ENCODE peak calls at places on chromosome 14, in six cellular contexts. E is GM06990; W is CD8-positive, alpha-beta T cell; Z is skeletal muscle cell; O is mucosa of descending colon; M is HFF-Myc. D is an unnamed sample.

GRCh38 chr14:104717137-104717536 is 6.9 kb upstream of the ADSS1 start:
- DNase-seq in E (no peak), W (no peak), Z (no peak), O (no peak), M (no peak), D (no peak)

GRCh38 chr14:68506021-68506644 is 286.7 kb downstream of the ZFP36L1 start:
- DNase-seq in E (no peak), W (no peak), Z (no peak), O (no peak), M (no peak), D (no peak)

GRCh38 chr14:28765907-28766504 is 581 bp upstream of the FOXG1 start:
- DNase-seq in E (peak), W (no peak), Z (no peak), O (no peak), M (no peak), D (no peak)

GRCh38 chr14:68249534-68250517 is 430.2 kb downstream of the RAD51B start:
- DNase-seq in E (no peak), W (no peak), Z (no peak), O (no peak), M (no peak), D (no peak)

GRCh38 chr14:61438860-61439765 is 117.7 kb downstream of the PRKCH start:
- DNase-seq in E (peak), W (peak), Z (no peak), O (peak), M (no peak), D (peak)

GRCh38 chr14:68693926-68694325 is 98.9 kb downstream of the ZFP36L1 start:
- DNase-seq in E (no peak), W (no peak), Z (no peak), O (no peak), M (no peak), D (no peak)

GRCh38 chr14:61730756-61731373 is 31.4 kb upstream of the SNAPC1 start:
- DNase-seq in E (no peak), W (no peak), Z (no peak), O (peak), M (no peak), D (no peak)

GRCh38 chr14:64702493-64703392 is 1.5 kb upstream of the PLEKHG3 start:
- DNase-seq in E (no peak), W (no peak), Z (no peak), O (peak), M (no peak), D (no peak)

GRCh38 chr14:24943024-24943423 is 106.9 kb downstream of the STXBP6 start:
- DNase-seq in E (no peak), W (no peak), Z (no peak), O (no peak), M (peak), D (no peak)

GRCh38 chr14:34554540-34555250 is 15.2 kb upstream of the EAPP start:
- DNase-seq in E (peak), W (peak), Z (peak), O (peak), M (no peak), D (no peak)

GRCh38 chr14:73732006-73732405 is 17.8 kb upstream of the PNMA1 start:
- DNase-seq in E (no peak), W (no peak), Z (no peak), O (no peak), M (no peak), D (no peak)

GRCh38 chr14:23513005-23513412 is 38.6 kb downstream of the ZFHX2 start:
- DNase-seq in E (no peak), W (no peak), Z (no peak), O (no peak), M (no peak), D (no peak)

GRCh38 chr14:71586131-71586893 is 345.9 kb upstream of the RGS6 start:
- DNase-seq in E (no peak), W (no peak), Z (peak), O (no peak), M (no peak), D (no peak)

GRCh38 chr14:95527392-95528002 is 7.4 kb upstream of the GLRX5 start:
- DNase-seq in E (no peak), W (peak), Z (no peak), O (peak), M (no peak), D (no peak)

GRCh38 chr14:75359098-75359497 is 68.7 kb upstream of the JDP2 start:
- DNase-seq in E (no peak), W (no peak), Z (no peak), O (no peak), M (no peak), D (no peak)

GRCh38 chr14:24481622-24482324 is 26.3 kb downstream of the CMA1 start:
- DNase-seq in E (peak), W (no peak), Z (no peak), O (peak), M (no peak), D (peak)

GRCh38 chr14:31420013-31420318 is 384 bp downstream of the HEATR5A start:
- DNase-seq in E (peak), W (no peak), Z (no peak), O (peak), M (no peak), D (peak)

GRCh38 chr14:88791629-88792571 is 853 bp downstream of the EML5 start:
- DNase-seq in E (no peak), W (no peak), Z (no peak), O (peak), M (no peak), D (no peak)

GRCh38 chr14:75604979-75605825 is 26.8 kb downstream of the FLVCR2 start:
- DNase-seq in E (no peak), W (no peak), Z (peak), O (no peak), M (no peak), D (no peak)

GRCh38 chr14:95059126-95059525 is 98.2 kb downstream of the DICER1 start:
- DNase-seq in E (no peak), W (no peak), Z (no peak), O (no peak), M (no peak), D (no peak)

GRCh38 chr14:76426161-76426696 is 50.3 kb downstream of the ESRRB start:
- DNase-seq in E (no peak), W (no peak), Z (no peak), O (no peak), M (no peak), D (no peak)

GRCh38 chr14:64060648-64061096 is 207.9 kb downstream of the SYNE2 start:
- DNase-seq in E (peak), W (no peak), Z (no peak), O (peak), M (peak), D (no peak)

GRCh38 chr14:69636051-69636639 is 24.7 kb downstream of the SUSD6 start:
- DNase-seq in E (no peak), W (no peak), Z (no peak), O (no peak), M (no peak), D (no peak)

GRCh38 chr14:38930022-38930421 is 173.0 kb downstream of the SEC23A start:
- DNase-seq in E (no peak), W (no peak), Z (no peak), O (no peak), M (no peak), D (no peak)

GRCh38 chr14:76125506-76125905 is 26.2 kb upstream of the GPATCH2L start:
- DNase-seq in E (no peak), W (no peak), Z (no peak), O (no peak), M (no peak), D (no peak)

GRCh38 chr14:105470812-105471771 is 3.5 kb upstream of the CRIP2 start:
- DNase-seq in E (no peak), W (no peak), Z (no peak), O (no peak), M (no peak), D (no peak)

GRCh38 chr14:23569443-23570151 is 2.0 kb upstream of the AP1G2 start:
- DNase-seq in E (no peak), W (no peak), Z (no peak), O (no peak), M (no peak), D (no peak)

GRCh38 chr14:25622752-25623151 is 572.8 kb upstream of the STXBP6 start:
- DNase-seq in E (no peak), W (no peak), Z (no peak), O (peak), M (no peak), D (peak)

GRCh38 chr14:45252356-45253069 is 489 bp downstream of the MIS18BP1 start:
- DNase-seq in E (peak), W (no peak), Z (no peak), O (peak), M (no peak), D (no peak)

GRCh38 chr14:55309154-55309553 is 37.9 kb downstream of the FBXO34 start:
- DNase-seq in E (no peak), W (no peak), Z (no peak), O (no peak), M (no peak), D (no peak)

GRCh38 chr14:22824711-22825359 is 4.9 kb upstream of the MRPL52 start:
- DNase-seq in E (no peak), W (no peak), Z (peak), O (no peak), M (peak), D (no peak)

GRCh38 chr14:55881577-55882241 is 236.5 kb upstream of the PELI2 start:
- DNase-seq in E (no peak), W (no peak), Z (no peak), O (no peak), M (peak), D (no peak)

GRCh38 chr14:99122521-99123125 is 149.4 kb downstream of the BCL11B start:
- DNase-seq in E (no peak), W (no peak), Z (no peak), O (no peak), M (no peak), D (no peak)

GRCh38 chr14:56660677-56661389 is 81.2 kb downstream of the TMEM260 start:
- DNase-seq in E (no peak), W (no peak), Z (no peak), O (no peak), M (no peak), D (peak)

GRCh38 chr14:78747809-78748208 is 577.6 kb downstream of the NRXN3 start:
- DNase-seq in E (no peak), W (no peak), Z (no peak), O (no peak), M (no peak), D (no peak)

GRCh38 chr14:72961579-72962335 is 35.5 kb downstream of the DCAF4 start:
- DNase-seq in E (no peak), W (no peak), Z (no peak), O (no peak), M (no peak), D (no peak)

GRCh38 chr14:70254476-70254961 is 65.8 kb upstream of the SLC8A3 start:
- DNase-seq in E (peak), W (no peak), Z (peak), O (peak), M (no peak), D (no peak)

DNA sequence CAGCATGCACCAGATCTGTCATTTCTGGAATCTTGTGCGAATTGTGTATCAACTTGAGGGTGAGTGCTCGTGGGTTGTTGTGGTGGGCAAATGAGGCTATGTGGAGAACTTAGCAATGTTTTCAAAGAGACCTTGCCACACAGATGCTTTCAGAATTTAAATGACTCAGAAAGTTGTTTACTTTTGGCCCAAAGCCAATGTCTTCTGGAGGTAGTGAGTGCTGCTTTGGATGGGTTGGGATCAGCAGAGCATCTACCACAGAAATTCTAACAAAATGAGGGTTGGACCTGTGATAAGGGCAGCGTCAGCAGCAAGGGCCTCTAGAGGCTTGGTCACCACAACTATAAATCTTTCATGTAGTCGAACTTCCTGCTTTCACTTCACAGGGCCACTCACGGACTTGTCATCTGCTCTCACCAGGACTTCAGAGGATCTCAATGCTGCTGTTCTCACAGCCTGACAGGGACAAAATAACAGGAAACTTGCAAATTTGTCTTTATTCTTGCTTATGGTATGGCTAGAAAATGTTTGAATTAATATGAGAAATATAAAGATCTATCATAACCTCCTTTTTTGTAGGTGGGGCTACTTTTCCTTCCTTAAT is 111.4 kb downstream of the DACT1 start:
- DNase-seq in E (peak), W (no peak), Z (peak), O (peak), M (peak), D (no peak)
- H3K4me3 ChIP-seq in E (no peak), W (no peak), Z (no peak), O (no peak), M (no peak), D (no peak)

DNA sequence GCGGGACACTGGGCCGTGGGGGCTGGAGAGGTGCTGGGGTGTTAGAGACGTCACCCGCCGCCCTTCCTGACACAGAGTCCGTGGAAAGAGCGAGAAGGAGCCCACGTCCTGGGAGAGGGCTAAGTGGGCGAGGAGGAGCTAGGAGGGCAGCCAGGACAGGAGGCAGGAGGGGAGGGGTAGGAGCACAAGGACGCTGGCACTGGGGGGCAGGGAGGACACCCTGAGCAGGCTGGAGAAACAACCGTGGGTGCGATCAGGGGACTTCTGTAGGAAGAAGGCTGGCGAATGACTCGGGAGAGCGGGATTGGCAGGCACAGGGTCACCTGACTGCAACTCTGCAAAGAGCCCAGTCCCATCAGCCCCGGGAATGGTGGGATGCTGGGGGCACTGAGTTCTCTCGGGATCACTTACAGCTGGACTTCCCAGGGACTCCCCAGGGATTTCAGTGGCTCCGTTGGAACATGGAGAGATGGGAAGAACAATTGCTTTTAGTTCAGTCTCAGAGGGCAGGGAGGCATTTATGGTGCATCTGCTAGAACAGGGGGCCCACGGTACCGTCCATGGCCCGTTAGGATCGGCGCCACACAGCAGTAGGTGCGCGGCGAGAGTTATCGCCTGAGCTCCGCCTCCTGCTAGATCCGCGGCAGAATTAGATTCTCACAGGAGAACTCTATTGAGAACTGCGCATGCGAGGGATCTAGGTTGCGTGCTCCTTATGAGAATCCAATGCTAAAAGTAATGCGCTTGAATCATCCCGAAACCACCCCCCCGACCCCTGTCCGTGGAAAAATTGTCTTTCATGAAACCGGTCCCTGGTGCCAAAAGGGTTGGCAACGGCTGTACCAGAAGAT is 24.3 kb downstream of the UBR7 start:
- DNase-seq in E (no peak), W (no peak), Z (no peak), O (no peak), M (no peak), D (no peak)
- H3K4me3 ChIP-seq in E (peak), W (no peak), Z (peak), O (no peak), M (peak), D (peak)

DNA sequence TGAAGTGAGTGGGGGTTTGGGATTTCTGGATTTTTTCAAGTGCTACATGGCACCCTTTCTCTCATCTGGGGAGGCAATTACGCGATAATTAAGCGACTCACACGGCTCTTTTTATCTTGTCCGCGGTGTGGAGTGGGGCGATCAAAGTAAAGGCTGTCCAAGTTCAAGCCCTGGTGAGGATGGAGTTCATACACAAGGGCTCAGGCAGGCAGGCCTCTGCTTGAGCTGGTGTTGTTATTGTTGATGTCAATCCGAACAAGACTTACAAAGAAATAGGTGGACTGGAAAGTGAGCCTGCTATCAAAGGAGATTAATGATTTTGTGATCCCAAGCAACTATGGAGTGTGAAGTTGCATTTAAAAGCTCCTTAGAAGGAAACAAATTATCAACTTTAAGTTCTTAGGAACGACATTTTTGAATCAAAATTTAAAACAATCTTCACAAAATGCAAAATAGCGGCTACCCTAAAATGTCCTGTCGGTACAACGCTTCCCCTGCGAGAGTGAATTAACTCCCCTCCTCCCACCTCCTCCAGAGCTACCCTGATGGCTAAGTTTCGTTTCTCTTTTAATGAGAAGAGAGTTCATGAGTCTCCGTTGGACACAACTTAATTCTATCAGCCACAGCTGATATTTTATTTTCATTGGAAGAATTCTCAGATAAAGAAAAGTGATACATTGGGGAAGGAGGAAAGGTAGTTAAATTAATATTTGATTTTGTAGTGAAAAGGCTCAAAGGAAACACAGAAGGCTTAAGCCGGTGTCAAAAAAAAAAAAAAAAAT is 5.9 kb downstream of the FOXA1 start:
- DNase-seq in E (no peak), W (no peak), Z (no peak), O (peak), M (no peak), D (no peak)
- H3K4me3 ChIP-seq in E (no peak), W (no peak), Z (no peak), O (no peak), M (no peak), D (peak)

GRCh38 chr14:100237735-100238418 is 1.1 kb upstream of the YY1 start:
- DNase-seq in E (peak), W (peak), Z (no peak), O (peak), M (no peak), D (no peak)

GRCh38 chr14:100239200-100239839 is 376 bp downstream of the YY1 start:
- DNase-seq in E (peak), W (no peak), Z (no peak), O (peak), M (no peak), D (no peak)

GRCh38 chr14:100234511-100234910 is 4.4 kb upstream of the YY1 start:
- DNase-seq in E (no peak), W (no peak), Z (no peak), O (no peak), M (no peak), D (no peak)

GRCh38 chr14:100238419-100239199 is at the start of gene YY1:
- DNase-seq in E (peak), W (peak), Z (peak), O (peak), M (peak), D (peak)

GRCh38 chr14:100236873-100237272 is 2.1 kb upstream of the YY1 start:
- DNase-seq in E (no peak), W (no peak), Z (no peak), O (no peak), M (no peak), D (no peak)
- H3K4me3 ChIP-seq in E (peak), W (no peak), Z (peak), O (no peak), M (peak), D (peak)

D was measured in LNCaP clone FGC.